ENCODE peak calls at places on chromosomes 6 and 20, in nine cellular contexts. C is stimulated activated CD4-positive, alpha-beta T cell treated with anti-CD3 and anti-CD28 coated beads, Interleukin-4, amount 100 ng/mL, for 24 hours; M is HT1080; E is iPS-NIHi11; P is Peyer's patch; I is ELF-1; V is activated naive CD4-positive, alpha-beta T cell treated with anti-CD3 and anti-CD28 coated beads, Interleukin-2, amount 50 U/mL, for 72 hours; B is nephron progenitor cell; L is naive thymus-derived CD8-positive, alpha-beta T cell. Z is an unnamed sample.

GRCh38 chr6:71621918-71622519 is 264.3 kb upstream of the RIMS1 start:
- DNase-seq in I (no peak), L (no peak), M (no peak), V (no peak), P (no peak), E (no peak), C (no peak), B (no peak), Z (peak; percentile 17)

GRCh38 chr6:10555625-10556309 is 34.6 kb downstream of the GCNT2 start:
- DNase-seq in P (peak; percentile 68), L (no peak), I (peak; percentile 83), C (no peak), V (no peak), E (peak; percentile 73), B (peak; percentile 55), M (peak; percentile 55), Z (no peak)

GRCh38 chr6:87606199-87606598 is 16.3 kb downstream of the ORC3 start:
- DNase-seq in P (no peak), B (no peak), C (no peak), M (no peak), I (no peak), L (no peak), E (no peak), V (no peak), Z (no peak)

GRCh38 chr6:35036828-35037095 is 104.4 kb downstream of the TCP11 start:
- DNase-seq in P (no peak), B (no peak), E (no peak), L (no peak), V (no peak), M (no peak), C (no peak), I (no peak), Z (no peak)

GRCh38 chr20:62580733-62581132 is 61.6 kb upstream of the SLCO4A1 start:
- DNase-seq in V (no peak), I (no peak), L (no peak), P (no peak), M (no peak), C (no peak), B (no peak), E (no peak), Z (no peak)

GRCh38 chr20:54668271-54669053 is 193.1 kb downstream of the DOK5 start:
- DNase-seq in P (peak; percentile 51), M (peak; percentile 8), I (peak; percentile 55), V (no peak), L (no peak), C (peak; percentile 18), E (peak; percentile 46), B (peak; percentile 46), Z (no peak)

GRCh38 chr20:8094845-8095244 is 37.2 kb upstream of the PLCB1 start:
- DNase-seq in P (no peak), C (no peak), M (no peak), V (no peak), L (no peak), I (no peak), E (no peak), B (no peak), Z (no peak)

GRCh38 chr20:23881371-23881770 is 1.8 kb upstream of the CST5 start:
- DNase-seq in V (no peak), L (no peak), P (no peak), B (no peak), E (no peak), M (peak; percentile 33), C (no peak), I (no peak), Z (no peak)

GRCh38 chr6:37399131-37399530 is 33.9 kb upstream of the CMTR1 start:
- DNase-seq in I (no peak), C (no peak), P (no peak), M (no peak), B (no peak), L (no peak), E (no peak), V (no peak), Z (no peak)

GRCh38 chr6:30396833-30397479 is 52.0 kb downstream of the RPP21 start:
- DNase-seq in C (peak; percentile 90), I (peak; percentile 94), V (peak; percentile 82), B (peak; percentile 97), M (peak; percentile 58), P (peak; percentile 93), L (peak; percentile 76), E (peak; percentile 96), Z (peak; percentile 12)

GRCh38 chr6:35230950-35231349 is 17.2 kb downstream of the SCUBE3 start:
- DNase-seq in V (no peak), E (no peak), I (no peak), B (no peak), C (no peak), L (no peak), P (no peak), M (no peak), Z (no peak)

GRCh38 chr6:80186082-80186481 is 79.6 kb downstream of the BCKDHB start:
- DNase-seq in C (no peak), L (no peak), V (no peak), E (no peak), P (no peak), M (no peak), B (no peak), I (no peak), Z (no peak)

GRCh38 chr6:7939864-7940228 is 29.3 kb upstream of the TXNDC5 start:
- DNase-seq in V (no peak), E (no peak), C (no peak), B (no peak), M (no peak), L (no peak), P (no peak), I (no peak), Z (no peak)